ENCODE peak calls at places on chromosomes 11 and 22, in eight cellular contexts. M is chondrocyte, D is RPMI8226, V is brain pericyte, N is left lobe of liver, H is posterior vena cava, L is Peyer's patch, C is heart left ventricle. B is an unnamed sample.

GRCh38 chr11:94926698-94927237 is 46.6 kb downstream of the CWC15 start:
- DNase-seq in M (no peak), D (no peak), V (peak; percentile 92), N (peak; percentile 70), H (peak; percentile 95), L (no peak), C (peak; percentile 89), B (peak; percentile 68)

GRCh38 chr11:60305906-60306619 is 21.0 kb upstream of the MS4A6E start:
- DNase-seq in M (no peak), D (no peak), V (no peak), N (no peak), H (no peak), L (no peak), C (no peak), B (no peak)

GRCh38 chr11:99370557-99371200 is 349.9 kb downstream of the CNTN5 start:
- DNase-seq in M (no peak), D (no peak), V (peak; percentile 41), N (no peak), H (no peak), L (no peak), C (peak; percentile 62), B (peak; percentile 28)

GRCh38 chr11:128884703-128885338 is 6.3 kb upstream of the KCNJ5 start:
- DNase-seq in M (no peak), D (peak; percentile 62), V (no peak), N (peak; percentile 69), H (no peak), L (no peak), C (peak; percentile 53), B (no peak)

GRCh38 chr11:8288166-8288772 is 24.6 kb upstream of the LMO1 start:
- DNase-seq in M (no peak), D (no peak), V (no peak), N (no peak), H (no peak), L (no peak), C (no peak), B (no peak)

GRCh38 chr11:14015711-14016110 is 53.2 kb downstream of the SPON1 start:
- DNase-seq in M (no peak), D (no peak), V (no peak), N (no peak), H (no peak), L (no peak), C (no peak), B (no peak)

GRCh38 chr11:131851951-131852350 is 481.5 kb downstream of the NTM start:
- DNase-seq in M (no peak), D (no peak), V (no peak), N (no peak), H (no peak), L (no peak), C (no peak), B (no peak)

GRCh38 chr11:116194156-116194904 is 578.5 kb downstream of the BUD13 start:
- DNase-seq in M (no peak), D (no peak), V (no peak), N (no peak), H (no peak), L (no peak), C (no peak), B (no peak)

GRCh38 chr22:43723816-43724215 is 88.3 kb downstream of the EFCAB6 start:
- DNase-seq in M (no peak), D (peak; percentile 61), V (no peak), N (no peak), H (no peak), L (no peak), C (no peak), B (no peak)

GRCh38 chr11:57938351-57938750 is 85.3 kb upstream of the OR9Q1 start:
- DNase-seq in M (no peak), D (no peak), V (no peak), N (no peak), H (no peak), L (no peak), C (no peak), B (no peak)

GRCh38 chr11:93585758-93586157 is 42.6 kb upstream of the SMCO4 start:
- DNase-seq in M (no peak), D (no peak), V (no peak), N (peak; percentile 65), H (no peak), L (peak; percentile 55), C (no peak), B (peak; percentile 58)

GRCh38 chr11:93396356-93396755 is 65.8 kb downstream of the DEUP1 start:
- DNase-seq in M (no peak), D (no peak), V (no peak), N (no peak), H (no peak), L (no peak), C (no peak), B (no peak)

GRCh38 chr11:22343411-22344032 is 5.3 kb downstream of the SLC17A6 start:
- DNase-seq in M (peak; percentile 87), D (no peak), V (no peak), N (no peak), H (peak; percentile 70), L (no peak), C (no peak), B (no peak)

GRCh38 chr11:131909426-131910200 is 539.2 kb downstream of the NTM start:
- DNase-seq in M (no peak), D (no peak), V (no peak), N (no peak), H (no peak), L (no peak), C (no peak), B (no peak)

GRCh38 chr11:34613015-34613414 is 7.9 kb upstream of the EHF start:
- DNase-seq in M (no peak), D (no peak), V (no peak), N (no peak), H (no peak), L (no peak), C (no peak), B (no peak)

GRCh38 chr22:38982008-38982927 is at the start of gene APOBEC3B:
- DNase-seq in M (peak; percentile 53), D (peak; percentile 94), V (peak; percentile 65), N (peak; percentile 80), H (peak; percentile 93), L (peak; percentile 87), C (peak; percentile 69), B (peak; percentile 76)

GRCh38 chr11:33712436-33712835 is 11.8 kb upstream of the C11orf91 start:
- DNase-seq in M (no peak), D (no peak), V (no peak), N (no peak), H (no peak), L (no peak), C (no peak), B (no peak)

GRCh38 chr22:27105142-27106025 is 448.0 kb downstream of the MIAT start:
- DNase-seq in M (no peak), D (no peak), V (peak; percentile 77), N (no peak), H (peak; percentile 94), L (no peak), C (peak; percentile 64), B (peak; percentile 90)

GRCh38 chr22:38106814-38107578 is 3.5 kb downstream of the BAIAP2L2 start:
- DNase-seq in M (no peak), D (no peak), V (no peak), N (no peak), H (no peak), L (no peak), C (no peak), B (no peak)

GRCh38 chr11:85459304-85459703 is 167.8 kb downstream of the DLG2 start:
- DNase-seq in M (no peak), D (no peak), V (no peak), N (no peak), H (no peak), L (no peak), C (no peak), B (no peak)

GRCh38 chr22:33883561-33883960 is 36.7 kb downstream of the LARGE1 start:
- DNase-seq in M (no peak), D (no peak), V (no peak), N (no peak), H (no peak), L (no peak), C (no peak), B (no peak)

GRCh38 chr11:88814076-88814475 is 251.7 kb downstream of the GRM5 start:
- DNase-seq in M (no peak), D (no peak), V (no peak), N (no peak), H (no peak), L (no peak), C (no peak), B (no peak)

GRCh38 chr22:29309332-29310064 is 3.0 kb downstream of the GAS2L1 start:
- DNase-seq in M (peak; percentile 93), D (no peak), V (no peak), N (no peak), H (peak; percentile 84), L (peak; percentile 80), C (peak; percentile 77), B (no peak)

GRCh38 chr11:93288767-93289166 is 41.8 kb upstream of the DEUP1 start:
- DNase-seq in M (no peak), D (no peak), V (no peak), N (no peak), H (no peak), L (no peak), C (no peak), B (no peak)

GRCh38 chr22:39662677-39663034 is 92.1 kb downstream of the CACNA1I start:
- DNase-seq in M (no peak), D (no peak), V (no peak), N (no peak), H (no peak), L (no peak), C (no peak), B (no peak)